ENCODE peak calls at places on chromosomes 5 and 9, in six cellular contexts. U is adipocyte, V is psoas muscle, J is adrenal gland, X is Peyer's patch, B is cardiac muscle cell. L is an unnamed sample.

GRCh38 chr5:60544162-60544561 is 155.8 kb downstream of the DEPDC1B start:
- DNase-seq in U (no peak), V (no peak), J (no peak), X (no peak), B (no peak), L (no peak)

GRCh38 chr5:95153581-95153980 is 131.3 kb downstream of the MCTP1 start:
- DNase-seq in U (no peak), V (no peak), J (no peak), X (no peak), B (no peak), L (no peak)

GRCh38 chr9:137715321-137715720 is 96.5 kb downstream of the EHMT1 start:
- DNase-seq in U (no peak), V (no peak), J (no peak), X (no peak), B (no peak), L (no peak)

GRCh38 chr5:142960309-142960696 is 190.1 kb downstream of the ARHGAP26 start:
- DNase-seq in U (peak; percentile 56), V (no peak), J (no peak), X (no peak), B (peak; percentile 61), L (no peak)

GRCh38 chr9:72459308-72459707 is 62.1 kb upstream of the TMC1 start:
- DNase-seq in U (no peak), V (no peak), J (no peak), X (no peak), B (no peak), L (no peak)

GRCh38 chr5:179211631-179212030 is 133.6 kb downstream of the ADAMTS2 start:
- DNase-seq in U (no peak), V (no peak), J (no peak), X (no peak), B (no peak), L (no peak)

GRCh38 chr9:87712801-87713277 is 13.1 kb upstream of the CTSL start:
- DNase-seq in U (no peak), V (no peak), J (no peak), X (no peak), B (no peak), L (no peak)

GRCh38 chr9:124521142-124521541 is 13.9 kb upstream of the NR5A1 start:
- DNase-seq in U (no peak), V (no peak), J (no peak), X (no peak), B (no peak), L (no peak)

GRCh38 chr9:132169672-132170392 is 8.0 kb downstream of the NTNG2 start:
- DNase-seq in U (peak; percentile 69), V (peak; percentile 47), J (peak; percentile 52), X (peak; percentile 65), B (peak; percentile 76), L (peak; percentile 59)

GRCh38 chr5:2754621-2755370 is 3.3 kb upstream of the IRX2 start:
- DNase-seq in U (no peak), V (no peak), J (no peak), X (no peak), B (no peak), L (no peak)

GRCh38 chr9:129480705-129481104 is 140.2 kb downstream of the C9orf50 start:
- DNase-seq in U (no peak), V (no peak), J (no peak), X (no peak), B (no peak), L (no peak)

GRCh38 chr5:95959051-95959963 is 2.3 kb downstream of the ELL2 start:
- DNase-seq in U (peak; percentile 66), V (no peak), J (no peak), X (peak; percentile 39), B (no peak), L (no peak)

DNA sequence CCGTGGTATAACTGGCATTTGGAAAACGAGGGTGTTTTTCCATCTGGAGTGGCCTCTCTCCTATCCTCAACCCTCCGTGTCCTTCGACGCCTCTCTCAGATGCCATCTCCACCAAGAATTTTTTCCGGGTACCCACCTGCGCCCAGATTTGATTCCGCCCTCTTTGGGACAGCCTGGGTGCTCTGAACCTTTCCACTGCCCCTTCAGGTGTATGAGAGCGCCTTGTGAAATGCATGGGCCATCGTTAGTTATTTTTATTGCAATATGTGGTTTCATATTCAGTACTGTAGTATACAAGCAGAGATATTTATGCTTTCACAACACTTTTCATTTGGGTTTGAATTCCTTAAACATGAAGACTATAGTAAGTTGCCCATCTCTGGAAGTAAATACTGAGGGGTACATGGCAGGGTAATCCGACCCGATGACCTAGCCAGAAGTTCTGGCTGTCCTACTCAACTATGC is 78.2 kb upstream of the IFNE start:
- DNase-seq in U (no peak), V (no peak), J (no peak), X (no peak), B (no peak), L (no peak)
- H3K4me1 ChIP-seq in U (peaks cover 37% of the 10 kb centered on the region), V (peaks cover 4% of the 10 kb centered on the region), J (peaks cover 11% of the 10 kb centered on the region), X (no peaks in the 10 kb centered on the region), B (no peaks in the 10 kb centered on the region), L (peaks cover 15% of the 10 kb centered on the region)

DNA sequence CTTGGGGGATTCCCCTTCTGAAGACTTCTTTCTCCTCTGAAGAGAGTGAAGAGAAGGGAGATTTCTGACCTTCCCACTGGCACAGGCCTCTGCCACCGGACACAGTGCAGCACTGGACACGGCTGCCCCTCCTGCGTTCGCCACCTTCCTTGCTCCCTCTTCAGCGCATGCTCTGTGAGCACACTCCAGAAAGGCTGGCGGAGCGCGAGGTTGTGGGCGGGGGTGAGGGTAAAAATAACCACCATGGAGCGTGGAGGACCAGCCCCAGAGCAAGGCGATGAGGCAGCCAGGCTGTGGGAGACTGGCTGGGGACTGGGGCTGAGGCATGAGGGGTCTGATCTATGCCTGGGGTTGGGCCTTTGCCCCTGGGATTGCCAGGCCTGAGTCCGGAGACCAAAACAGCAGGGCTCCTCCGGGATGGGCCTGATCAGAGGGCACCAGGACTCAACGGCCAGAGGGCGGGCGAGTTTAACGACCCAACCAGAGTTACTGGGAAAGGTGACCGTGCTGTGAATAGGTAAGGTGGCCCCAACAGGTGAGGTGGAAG is 97.2 kb downstream of the ROR2 start:
- DNase-seq in U (no peak), V (no peak), J (no peak), X (no peak), B (no peak), L (peak; percentile 19)
- H3K4me1 ChIP-seq in U (no peaks in the 10 kb centered on the region), V (no peaks in the 10 kb centered on the region), J (no peaks in the 10 kb centered on the region), X (no peaks in the 10 kb centered on the region), B (peaks cover 41% of the 10 kb centered on the region), L (peaks cover 26% of the 10 kb centered on the region)

GRCh38 chr5:173012882-173013281 is 29.3 kb downstream of the ATP6V0E1 start:
- DNase-seq in U (no peak), V (peak; percentile 36), J (peak; percentile 41), X (no peak), B (peak; percentile 49), L (no peak)

GRCh38 chr5:173020154-173020581 is 36.0 kb upstream of the CREBRF start:
- DNase-seq in U (no peak), V (no peak), J (no peak), X (no peak), B (peak; percentile 29), L (no peak)

GRCh38 chr5:173018352-173018751 is 34.8 kb downstream of the ATP6V0E1 start:
- DNase-seq in U (no peak), V (no peak), J (no peak), X (no peak), B (no peak), L (no peak)

GRCh38 chr5:173016621-173017046 is 33.1 kb downstream of the ATP6V0E1 start:
- DNase-seq in U (peak; percentile 87), V (no peak), J (peak; percentile 45), X (no peak), B (peak; percentile 88), L (no peak)

GRCh38 chr5:173016069-173016455 is 32.5 kb downstream of the ATP6V0E1 start:
- DNase-seq in U (no peak), V (no peak), J (no peak), X (no peak), B (no peak), L (no peak)
- H3K4me1 ChIP-seq in U (peaks cover 48% of the 10 kb centered on the region), V (peaks cover 40% of the 10 kb centered on the region), J (peaks cover 48% of the 10 kb centered on the region), X (peaks cover 4% of the 10 kb centered on the region), B (peaks cover 24% of the 10 kb centered on the region), L (peaks cover 80% of the 10 kb centered on the region)

GRCh38 chr9:121694001-121694400 is 42.6 kb downstream of the DAB2IP start:
- DNase-seq in U (no peak), V (no peak), J (no peak), X (no peak), B (no peak), L (no peak)
- H3K4me1 ChIP-seq in U (no peaks in the 10 kb centered on the region), V (peaks cover 20% of the 10 kb centered on the region), J (peaks cover 4% of the 10 kb centered on the region), X (no peaks in the 10 kb centered on the region), B (peaks cover 19% of the 10 kb centered on the region), L (peaks cover 51% of the 10 kb centered on the region)

GRCh38 chr9:8649807-8650206 is 850.2 kb upstream of the DMAC1 start:
- DNase-seq in U (no peak), V (no peak), J (no peak), X (no peak), B (no peak), L (no peak)
- H3K4me1 ChIP-seq in U (peaks cover 18% of the 10 kb centered on the region), V (no peaks in the 10 kb centered on the region), J (no peaks in the 10 kb centered on the region), X (no peaks in the 10 kb centered on the region), B (peaks cover 22% of the 10 kb centered on the region), L (peaks cover 6% of the 10 kb centered on the region)

GRCh38 chr9:123260340-123260739 is 8.0 kb downstream of the STRBP start:
- DNase-seq in U (no peak), V (no peak), J (no peak), X (no peak), B (no peak), L (no peak)
- H3K4me1 ChIP-seq in U (no peaks in the 10 kb centered on the region), V (no peaks in the 10 kb centered on the region), J (no peaks in the 10 kb centered on the region), X (no peaks in the 10 kb centered on the region), B (no peaks in the 10 kb centered on the region), L (no peaks in the 10 kb centered on the region)